ENCODE peak calls at places on chromosomes 2 and 18, in six cellular contexts. J is CD4-positive, alpha-beta memory T cell; K is psoas muscle; R is endodermal cell; E is pancreas; T is transverse colon. D is an unnamed sample. For H3K9me3, the result is how much of the 10 kb centered on the place peaks cover.

GRCh38 chr2:138071720-138072719 is 107.7 kb downstream of the HNMT start:
- DNase-seq in J (no peak), K (no peak), R (no peak), E (no peak), T (no peak), D (no peak)

GRCh38 chr2:100554788-100555407 is 7.9 kb upstream of the PDCL3 start:
- DNase-seq in J (peak), K (no peak), R (no peak), E (no peak), T (peak), D (no peak)

GRCh38 chr2:179237209-179237946 is 27.3 kb downstream of the SESTD1 start:
- DNase-seq in J (no peak), K (no peak), R (no peak), E (no peak), T (no peak), D (no peak)

GRCh38 chr2:71045841-71046495 is 22.5 kb upstream of the NAGK start:
- DNase-seq in J (no peak), K (no peak), R (no peak), E (no peak), T (no peak), D (no peak)

GRCh38 chr2:86753606-86754005 is 33.5 kb downstream of the RMND5A start:
- DNase-seq in J (no peak), K (no peak), R (no peak), E (no peak), T (no peak), D (no peak)

GRCh38 chr2:217937446-217937845 is 65.3 kb downstream of the TNS1 start:
- DNase-seq in J (no peak), K (peak), R (no peak), E (no peak), T (no peak), D (no peak)

GRCh38 chr2:28626891-28627421 is 124.7 kb upstream of the PPP1CB start:
- DNase-seq in J (no peak), K (no peak), R (no peak), E (no peak), T (peak), D (no peak)

GRCh38 chr2:109545828-109546713 is 67.7 kb downstream of the SEPTIN10 start:
- DNase-seq in J (peak), K (peak), R (peak), E (peak), T (peak), D (peak)

GRCh38 chr2:238869293-238870124 is 21.6 kb downstream of the TWIST2 start:
- DNase-seq in J (no peak), K (no peak), R (peak), E (no peak), T (no peak), D (no peak)

GRCh38 chr18:39058386-39059000 is 1492.9 kb upstream of the CELF4 start:
- DNase-seq in J (no peak), K (no peak), R (no peak), E (no peak), T (no peak), D (no peak)

GRCh38 chr2:172864182-172864581 is 128.5 kb downstream of the RAPGEF4 start:
- DNase-seq in J (peak), K (peak), R (peak), E (peak), T (peak), D (peak)

GRCh38 chr18:77776104-77776503 is 526.5 kb downstream of the GALR1 start:
- DNase-seq in J (no peak), K (no peak), R (no peak), E (no peak), T (no peak), D (no peak)

GRCh38 chr18:77777126-77777525 is 527.5 kb downstream of the GALR1 start:
- DNase-seq in J (no peak), K (no peak), R (no peak), E (no peak), T (no peak), D (no peak)
- H3K9me3 ChIP-seq in J (under half), K (under half), R (under half), E (under half), T (under half), D (under half)

DNA sequence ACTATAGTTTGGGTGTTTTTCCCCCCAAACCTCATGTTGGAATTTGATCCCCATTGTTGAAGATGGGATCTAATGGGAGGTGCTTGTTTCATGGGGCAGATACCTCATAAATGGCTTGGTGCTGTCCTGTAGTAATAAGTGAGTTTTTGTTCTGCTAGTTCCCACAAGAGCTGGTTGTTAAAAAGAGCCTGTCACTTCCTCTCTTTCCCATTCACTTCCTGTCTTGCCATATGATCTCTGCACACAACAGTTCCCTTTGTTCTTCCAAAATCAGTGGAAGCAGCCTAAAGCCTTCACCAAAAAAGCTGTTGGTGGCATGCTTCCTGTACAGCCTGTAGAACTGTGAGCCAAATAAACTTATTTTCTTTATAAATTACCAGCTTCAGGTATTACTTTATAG is 768.2 kb upstream of the VRK2 start:
- DNase-seq in J (no peak), K (no peak), R (no peak), E (no peak), T (no peak), D (no peak)
- H3K9me3 ChIP-seq in J (under half), K (under half), R (under half), E (under half), T (under half), D (under half)

GRCh38 chr2:16248571-16249105 is 308.3 kb downstream of the MYCN start:
- DNase-seq in J (no peak), K (no peak), R (peak), E (no peak), T (no peak), D (no peak)
- H3K9me3 ChIP-seq in J (under half), K (under half), R (under half), E (under half), T (under half), D (under half)

GRCh38 chr2:602571-603366 is 74.4 kb downstream of the TMEM18 start:
- DNase-seq in J (no peak), K (no peak), R (peak), E (no peak), T (no peak), D (no peak)
- H3K9me3 ChIP-seq in J (under half), K (under half), R (under half), E (under half), T (under half), D (under half)